ENCODE peak calls at places on chromosomes 6 and 20, in six cellular contexts. I is RPMI7951, W is NCI-H2081, X is EL, M is NCI-H774, O is kidney glomerular epithelial cell. Z is an unnamed sample.

GRCh38 chr20:47973519-47974233 is 188.4 kb upstream of the SULF2 start:
- DNase-seq in M (no peak), W (no peak), I (peak), O (no peak), X (no peak), Z (no peak)

GRCh38 chr6:153101461-153101860 is 29.6 kb downstream of the RGS17 start:
- DNase-seq in O (no peak), M (no peak), X (no peak), W (no peak), I (no peak), Z (no peak)

GRCh38 chr6:90790696-90791095 is 203.8 kb upstream of the MAP3K7 start:
- DNase-seq in M (no peak), I (peak), X (peak), O (no peak), W (no peak), Z (no peak)

GRCh38 chr6:45896783-45897441 is 118.7 kb downstream of the CLIC5 start:
- DNase-seq in X (peak), O (no peak), M (no peak), W (no peak), I (peak), Z (no peak)

GRCh38 chr6:19895866-19896579 is 58.9 kb downstream of the ID4 start:
- DNase-seq in X (no peak), M (no peak), I (no peak), W (no peak), O (no peak), Z (no peak)

GRCh38 chr6:144217264-144217663 is 66.9 kb downstream of the STX11 start:
- DNase-seq in X (peak), W (no peak), M (no peak), I (peak), O (no peak), Z (no peak)

GRCh38 chr20:63542031-63542559 is 4.9 kb upstream of the PTK6 start:
- DNase-seq in I (no peak), M (peak), W (no peak), O (no peak), X (no peak), Z (no peak)

GRCh38 chr20:19288636-19289035 is 76.2 kb downstream of the SLC24A3 start:
- DNase-seq in O (no peak), W (no peak), M (no peak), X (no peak), I (no peak), Z (no peak)

GRCh38 chr6:25971187-25971811 is 8.7 kb downstream of the TRIM38 start:
- DNase-seq in I (peak), X (peak), O (peak), M (no peak), W (no peak), Z (peak)

GRCh38 chr20:10225439-10226080 is 6.9 kb downstream of the SNAP25 start:
- DNase-seq in O (no peak), M (no peak), X (no peak), I (peak), W (no peak), Z (no peak)

GRCh38 chr6:130018830-130019795 is 732 bp downstream of the L3MBTL3 start:
- DNase-seq in X (peak), I (peak), M (peak), W (no peak), O (no peak), Z (no peak)

GRCh38 chr20:23528867-23529431 is 38.0 kb downstream of the CST8 start:
- DNase-seq in M (no peak), X (no peak), W (no peak), I (peak), O (no peak), Z (no peak)

GRCh38 chr6:111715321-111715720 is 109.6 kb upstream of the TRAF3IP2 start:
- DNase-seq in I (no peak), O (no peak), M (no peak), W (no peak), X (no peak), Z (no peak)

GRCh38 chr20:51750037-51750769 is 18.0 kb downstream of the ATP9A start:
- DNase-seq in O (peak), W (no peak), X (peak), I (peak), M (peak), Z (peak)

GRCh38 chr6:3209114-3210023 is 18.1 kb downstream of the TUBB2B start:
- DNase-seq in W (no peak), O (peak), I (peak), M (peak), X (peak), Z (peak)

GRCh38 chr6:16473184-16473907 is 235.0 kb downstream of the GMPR start:
- DNase-seq in X (peak), M (no peak), W (no peak), I (no peak), O (no peak), Z (no peak)

Z was measured in kidney epithelial cell.